ENCODE peak calls at places on chromosomes 5 and 9, in five cellular contexts. B, N, Q, D and H are unnamed samples.

GRCh38 chr5:65796269-65796668 is 74.3 kb downstream of the NLN start:
- DNase-seq in Q (no peak), B (no peak), D (peak; percentile 59), N (no peak), H (no peak)

GRCh38 chr5:74200560-74200959 is 440.0 kb downstream of the ENC1 start:
- DNase-seq in D (no peak), B (no peak), N (no peak), Q (no peak), H (no peak)

GRCh38 chr5:27727254-27727653 is 688.9 kb upstream of the CDH9 start:
- DNase-seq in Q (no peak), B (no peak), D (no peak), N (no peak), H (no peak)

GRCh38 chr9:110029422-110029814 is 178.5 kb downstream of the C9orf152 start:
- DNase-seq in D (peak; percentile 85), N (peak; percentile 92), B (no peak), Q (peak; percentile 96), H (no peak)

GRCh38 chr5:167050568-167051214 is 1240.8 kb upstream of the WWC1 start:
- DNase-seq in N (no peak), B (no peak), Q (peak; percentile 76), D (no peak), H (no peak)

GRCh38 chr9:33809506-33809905 is 7.5 kb upstream of the UBE2R2 start:
- DNase-seq in N (no peak), D (peak; percentile 25), B (no peak), Q (no peak), H (no peak)

GRCh38 chr5:137453476-137454080 is 45.5 kb downstream of the SPOCK1 start:
- DNase-seq in B (no peak), Q (peak; percentile 80), N (peak; percentile 45), D (peak; percentile 51), H (no peak)

GRCh38 chr5:180026320-180026719 is 45.2 kb downstream of the RNF130 start:
- DNase-seq in Q (peak; percentile 45), N (peak; percentile 51), B (no peak), D (peak; percentile 67), H (no peak)

GRCh38 chr5:174532453-174533126 is 191.8 kb upstream of the MSX2 start:
- DNase-seq in D (peak; percentile 98), Q (peak; percentile 97), N (peak; percentile 97), B (peak; percentile 59), H (peak; percentile 52)

DNA sequence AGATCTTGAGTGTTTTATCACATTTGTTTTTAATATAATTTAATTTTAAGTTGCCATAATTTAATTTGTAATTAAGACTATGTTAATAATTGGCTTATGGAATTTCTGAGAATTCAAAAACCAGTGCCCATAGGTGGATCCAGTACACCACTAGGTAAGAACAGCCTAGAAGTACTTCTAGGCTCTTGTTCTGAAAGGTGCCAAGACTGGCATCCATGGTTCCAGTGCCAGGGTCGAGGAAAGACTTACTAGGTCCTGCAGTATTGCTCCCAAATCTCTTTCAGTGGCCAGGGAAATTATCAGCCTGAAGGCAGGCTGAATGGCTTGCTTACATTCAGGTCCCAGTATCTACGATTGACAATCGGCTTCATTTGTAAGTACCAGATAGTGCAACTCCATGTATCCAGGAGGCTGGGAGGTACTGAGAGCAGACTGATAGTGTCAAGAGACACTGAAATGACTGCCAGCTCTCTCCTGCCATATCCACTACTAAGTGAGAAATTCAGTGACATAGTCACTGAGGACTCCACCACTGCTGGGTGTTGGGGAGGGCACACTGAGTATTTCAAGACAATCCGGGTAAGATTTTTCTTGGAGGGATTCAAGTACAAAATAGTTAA is 159.2 kb upstream of the CCDC152 start:
- DNase-seq in Q (no peak), B (no peak), D (no peak), N (no peak), H (no peak)
- H3K27ac ChIP-seq in Q (no peak overlapping the region), B (peak overlapping the region; percentile 80), D (no peak overlapping the region), N (no peak overlapping the region), H (no peak overlapping the region)

DNA sequence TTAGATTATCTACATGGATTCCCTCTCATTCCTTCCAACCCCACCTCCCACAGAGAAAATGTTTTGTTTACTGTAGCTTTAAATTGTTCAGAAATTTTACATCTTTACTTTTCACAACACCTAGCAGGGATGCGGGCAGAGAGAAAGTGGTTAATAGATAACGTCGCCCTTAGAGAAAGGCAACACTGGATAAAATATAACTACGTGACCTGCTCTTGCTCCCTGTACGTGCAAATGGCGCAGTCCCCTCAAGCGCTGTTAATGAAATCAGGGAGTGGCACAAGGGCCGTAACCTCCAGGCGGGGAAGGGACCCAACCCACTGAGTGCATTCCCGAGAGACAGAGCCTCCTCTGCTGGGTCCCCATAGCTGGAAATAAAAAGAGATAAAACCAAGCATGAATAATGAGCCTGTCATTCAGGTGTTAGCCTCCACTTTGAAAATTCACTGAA is 125.2 kb upstream of the DAPK1 start:
- DNase-seq in N (no peak), B (peak; percentile 78), D (no peak), Q (no peak), H (no peak)
- H3K27ac ChIP-seq in N (no peak overlapping the region), B (peak overlapping the region; percentile 79), D (no peak overlapping the region), Q (no peak overlapping the region), H (peak overlapping the region; percentile 26)

DNA sequence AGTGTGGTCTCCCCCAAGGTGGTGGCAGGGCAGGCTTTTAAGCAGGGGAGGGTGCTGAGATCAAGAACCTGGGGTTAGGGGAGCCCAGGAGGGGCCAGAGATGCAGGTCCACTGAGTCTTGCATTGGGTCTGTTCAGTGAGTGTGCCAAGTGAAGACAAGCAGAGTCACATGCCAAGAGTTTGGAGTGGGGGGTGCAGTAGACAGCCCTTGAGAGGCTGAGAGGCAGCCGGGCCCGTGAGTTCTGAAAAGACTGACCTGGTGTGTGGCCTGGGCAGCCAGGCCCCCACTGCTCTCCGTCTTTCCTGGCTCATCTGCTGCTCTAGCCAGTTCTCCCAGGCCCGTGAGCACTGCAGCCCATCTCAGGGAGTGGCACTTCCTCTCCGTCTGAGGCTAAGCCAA is 120.0 kb downstream of the DAB2IP start:
- DNase-seq in B (peak; percentile 12), D (no peak), N (no peak), Q (no peak), H (no peak)
- H3K27ac ChIP-seq in B (no peak overlapping the region), D (peak overlapping the region; percentile 73), N (peak overlapping the region; percentile 8), Q (no peak overlapping the region), H (no peak overlapping the region)

GRCh38 chr9:113501821-113502220 is 38.3 kb downstream of the RGS3 start:
- DNase-seq in Q (no peak), N (no peak), B (no peak), D (no peak), H (no peak)
- H3K27ac ChIP-seq in Q (peak overlapping the region; percentile 55), N (no peak overlapping the region), B (peak overlapping the region; percentile 37), D (no peak overlapping the region), H (no peak overlapping the region)

GRCh38 chr5:141597394-141597793 is 21.4 kb downstream of the DIAPH1 start:
- DNase-seq in N (no peak), Q (no peak), B (no peak), D (no peak), H (no peak)
- H3K27ac ChIP-seq in N (no peak overlapping the region), Q (no peak overlapping the region), B (peak overlapping the region; percentile 3), D (no peak overlapping the region), H (no peak overlapping the region)

GRCh38 chr5:31496301-31496700 is 35.6 kb downstream of the DROSHA start:
- DNase-seq in N (no peak), Q (no peak), B (no peak), D (no peak), H (no peak)

GRCh38 chr5:31504520-31504919 is 27.4 kb downstream of the DROSHA start:
- DNase-seq in D (no peak), N (no peak), Q (no peak), B (no peak), H (no peak)

GRCh38 chr5:31502506-31502905 is 29.4 kb downstream of the DROSHA start:
- DNase-seq in Q (no peak), D (peak; percentile 18), B (no peak), N (no peak), H (no peak)

GRCh38 chr5:31496891-31497290 is 35.0 kb downstream of the DROSHA start:
- DNase-seq in B (no peak), D (no peak), N (no peak), Q (no peak), H (no peak)

DNA sequence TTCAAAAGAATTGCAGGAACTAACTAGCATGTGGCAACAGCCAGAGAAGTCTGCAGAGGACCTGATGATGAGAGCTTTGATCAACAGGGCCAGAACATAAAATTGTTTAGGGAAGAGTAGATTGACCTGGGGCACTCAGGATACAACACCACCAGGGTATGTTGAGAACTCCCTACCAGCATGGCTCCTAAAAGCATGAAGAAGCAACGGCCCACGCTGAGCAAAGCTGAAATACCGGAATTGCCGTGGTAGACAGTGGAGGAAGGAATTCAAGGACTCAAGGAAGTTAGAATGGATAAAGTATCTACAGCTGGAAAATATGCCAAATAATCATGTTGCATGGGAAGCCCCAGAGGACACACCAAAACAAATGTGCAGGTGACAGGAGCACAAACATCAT is 31.6 kb downstream of the DROSHA start:
- DNase-seq in N (no peak), D (no peak), B (no peak), Q (no peak), H (no peak)
- H3K27ac ChIP-seq in N (no peak overlapping the region), D (no peak overlapping the region), B (no peak overlapping the region), Q (no peak overlapping the region), H (no peak overlapping the region)

GRCh38 chr9:20683351-20684034 is 566 bp upstream of the FOCAD start:
- DNase-seq in D (peak; percentile 70), Q (peak; percentile 88), N (peak; percentile 13), B (peak; percentile 42), H (no peak)
- H3K27ac ChIP-seq in D (peak overlapping the region; percentile 19), Q (no peak overlapping the region), N (peak overlapping the region; percentile 95), B (peak overlapping the region; percentile 66), H (peak overlapping the region; percentile 97)

DNA sequence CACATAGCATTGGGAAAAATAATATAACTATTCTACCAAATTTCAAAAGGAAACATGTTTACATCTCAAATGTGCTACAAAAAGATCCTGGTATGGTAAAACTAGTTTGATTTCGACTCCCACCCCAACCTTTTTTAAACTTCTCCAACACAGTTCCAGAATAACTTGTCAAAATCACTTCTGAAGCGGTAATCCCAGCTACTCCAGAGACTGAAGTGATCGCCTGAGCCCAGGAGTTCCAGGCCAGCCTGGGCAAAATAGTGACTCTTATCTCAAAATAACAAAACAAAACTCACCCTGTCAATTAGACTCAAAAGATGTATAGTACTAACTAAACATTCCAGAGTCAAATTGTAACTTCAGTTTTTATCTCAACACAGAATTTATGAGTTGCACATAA is 71.3 kb upstream of the RNF38 start:
- DNase-seq in B (no peak), N (no peak), D (no peak), Q (no peak), H (no peak)
- H3K27ac ChIP-seq in B (peak overlapping the region; percentile 70), N (no peak overlapping the region), D (peak overlapping the region; percentile 31), Q (peak overlapping the region; percentile 77), H (peak overlapping the region; percentile 33)